ENCODE peak calls at places on chromosomes 13 and 19, in four cellular contexts. E is epithelial cell of proximal tubule, H is choroid plexus epithelial cell, N is kidney epithelial cell. P is an unnamed sample.

GRCh38 chr19:15419413-15420025 is 731 bp upstream of the AKAP8L start:
- DNase-seq in E (no peak), H (no peak), N (no peak), P (no peak)

GRCh38 chr13:110262082-110262436 is 44.9 kb downstream of the COL4A1 start:
- DNase-seq in E (no peak), H (no peak), N (no peak), P (no peak)

GRCh38 chr13:49248433-49249002 is 793 bp downstream of the CDADC1 start:
- DNase-seq in E (no peak), H (peak), N (no peak), P (peak)

GRCh38 chr19:48041877-48042580 is 1.9 kb downstream of the CABP5 start:
- DNase-seq in E (no peak), H (no peak), N (no peak), P (no peak)

GRCh38 chr19:53906211-53907192 is 2.6 kb upstream of the CACNG7 start:
- DNase-seq in E (no peak), H (peak), N (no peak), P (no peak)

GRCh38 chr19:49887037-49887652 is 9.5 kb downstream of the IL4I1 start:
- DNase-seq in E (no peak), H (no peak), N (no peak), P (no peak)

GRCh38 chr13:103878891-103879605 is 812.8 kb upstream of the SLC10A2 start:
- DNase-seq in E (no peak), H (peak), N (no peak), P (no peak)

GRCh38 chr19:41355802-41356201 is 2.1 kb upstream of the TGFB1 start:
- DNase-seq in E (no peak), H (no peak), N (no peak), P (no peak)

GRCh38 chr19:44683434-44684210 is 12.3 kb downstream of the CEACAM19 start:
- DNase-seq in E (no peak), H (no peak), N (no peak), P (no peak)

GRCh38 chr19:19746286-19747213 is 13.6 kb upstream of the ZNF14 start:
- DNase-seq in E (no peak), H (no peak), N (no peak), P (no peak)

GRCh38 chr19:8081569-8082550 is 29.3 kb downstream of the CCL25 start:
- DNase-seq in E (no peak), H (peak), N (no peak), P (no peak)

GRCh38 chr13:75670496-75670895 is 34.4 kb downstream of the LMO7 start:
- DNase-seq in E (no peak), H (no peak), N (no peak), P (peak)

GRCh38 chr13:88248393-88248792 is 577.2 kb downstream of the SLITRK5 start:
- DNase-seq in E (no peak), H (no peak), N (no peak), P (no peak)

GRCh38 chr13:113095146-113096051 is 10.2 kb upstream of the F7 start:
- DNase-seq in E (no peak), H (no peak), N (no peak), P (no peak)

GRCh38 chr19:497476-497860 is 1.2 kb downstream of the MADCAM1 start:
- DNase-seq in E (no peak), H (no peak), N (no peak), P (no peak)

GRCh38 chr19:57282011-57282636 is 1.8 kb downstream of the ZNF460 start:
- DNase-seq in E (no peak), H (no peak), N (no peak), P (no peak)

GRCh38 chr19:39093761-39094160 is 9.6 kb downstream of the ACP7 start:
- DNase-seq in E (no peak), H (peak), N (no peak), P (peak)

GRCh38 chr13:109213714-109214113 is 572.7 kb downstream of the IRS2 start:
- DNase-seq in E (no peak), H (no peak), N (no peak), P (no peak)

GRCh38 chr19:18675779-18676178 is 7.7 kb upstream of the CRTC1 start:
- DNase-seq in E (no peak), H (peak), N (no peak), P (no peak)

GRCh38 chr13:95250961-95251360 is 50.3 kb downstream of the ABCC4 start:
- DNase-seq in E (no peak), H (no peak), N (no peak), P (no peak)